ENCODE peak calls at places on chromosomes 3 and 15, in five cellular contexts. U is HFFc6, D is MCF 10A, J is type B pancreatic cell, W is PC-9. R is an unnamed sample.

GRCh38 chr3:101806491-101806890 is 27.5 kb downstream of the NXPE3 start:
- DNase-seq in U (no peak), W (no peak), D (no peak), J (no peak), R (no peak)

GRCh38 chr3:3800076-3800448 is 831 bp downstream of the LRRN1 start:
- DNase-seq in J (peak; percentile 72), W (peak; percentile 1), D (no peak), U (no peak), R (peak; percentile 34)

GRCh38 chr15:65338366-65338765 is 33.9 kb downstream of the RNU5B-1 start:
- DNase-seq in D (no peak), W (no peak), U (no peak), J (no peak), R (no peak)

GRCh38 chr15:92921215-92922131 is 21.3 kb downstream of the CHD2 start:
- DNase-seq in D (peak; percentile 92), J (no peak), U (peak; percentile 65), W (peak; percentile 42), R (peak; percentile 60)

GRCh38 chr3:102087236-102087635 is 237.9 kb downstream of the NFKBIZ start:
- DNase-seq in D (no peak), U (no peak), J (no peak), W (no peak), R (no peak)

GRCh38 chr3:13189639-13190375 is 116.6 kb upstream of the IQSEC1 start:
- DNase-seq in J (no peak), U (peak; percentile 66), W (peak; percentile 15), D (peak; percentile 27), R (no peak)

GRCh38 chr3:154112146-154112545 is 9.0 kb upstream of the ARHGEF26 start:
- DNase-seq in W (no peak), D (no peak), U (no peak), J (no peak), R (no peak)

GRCh38 chr3:175664911-175665310 is 805.8 kb downstream of the NAALADL2 start:
- DNase-seq in U (no peak), D (no peak), J (no peak), W (no peak), R (no peak)

GRCh38 chr15:68502398-68502901 is 70.5 kb upstream of the ITGA11 start:
- DNase-seq in W (no peak), U (no peak), J (no peak), D (no peak), R (no peak)

GRCh38 chr3:24640330-24640877 is 145.8 kb upstream of the THRB start:
- DNase-seq in W (peak; percentile 6), J (no peak), D (peak; percentile 60), U (peak; percentile 7), R (peak; percentile 32)

GRCh38 chr3:107235923-107236315 is 141.3 kb upstream of the CCDC54 start:
- DNase-seq in D (peak; percentile 90), J (no peak), W (peak; percentile 51), U (peak; percentile 87), R (peak; percentile 64)

GRCh38 chr15:32060706-32061105 is 30.4 kb downstream of the CHRNA7 start:
- DNase-seq in J (no peak), D (no peak), U (no peak), W (no peak), R (no peak)

GRCh38 chr3:126259411-126260391 is 79.3 kb upstream of the ALDH1L1 start:
- DNase-seq in U (no peak), W (peak; percentile 31), J (no peak), D (peak; percentile 57), R (peak; percentile 57)

GRCh38 chr3:125767641-125768040 is 172.3 kb upstream of the OSBPL11 start:
- DNase-seq in W (no peak), J (no peak), D (no peak), U (no peak), R (no peak)

DNA sequence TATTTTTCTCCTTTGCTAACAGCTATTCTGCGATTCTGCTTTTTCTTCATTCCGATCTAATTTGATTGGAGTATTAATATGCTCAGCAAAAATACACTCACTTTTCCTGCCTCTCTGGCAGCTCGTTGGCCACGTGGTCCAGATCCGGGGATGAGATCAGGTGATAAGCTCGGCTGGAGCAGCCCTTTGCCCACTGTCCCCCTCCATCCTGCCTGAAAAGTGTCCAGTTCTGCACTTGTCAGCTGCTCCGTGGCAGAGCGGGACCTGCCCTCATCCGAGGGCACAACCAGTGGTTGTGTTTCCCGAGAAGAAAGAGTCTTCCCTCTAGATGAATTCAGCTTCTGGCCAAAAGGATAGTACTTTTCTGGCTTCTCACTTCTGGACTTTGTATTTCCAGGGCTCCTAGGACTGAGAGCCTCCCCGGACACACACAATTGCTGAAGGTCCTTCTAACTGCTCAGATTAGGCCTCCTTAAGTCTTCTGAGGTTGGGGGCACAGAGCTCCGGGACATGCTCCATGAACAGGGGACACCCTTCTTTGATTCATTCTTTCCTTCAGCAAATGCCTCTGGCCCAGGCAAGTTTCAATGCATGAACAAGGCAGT is 103.9 kb upstream of the ALDH1A3 start:
- DNase-seq in W (no peak), D (no peak), J (no peak), U (no peak), R (no peak)
- TF ChIP-seq CTCF in W (no peak), D (no peak), J (no peak), U (no peak), R (no peak)

GRCh38 chr3:54836876-54837275 is 91.0 kb downstream of the LRTM1 start:
- DNase-seq in W (no peak), D (no peak), J (no peak), U (no peak), R (no peak)

GRCh38 chr3:54841461-54841860 is 86.4 kb downstream of the LRTM1 start:
- DNase-seq in D (peak; percentile 12), W (no peak), J (no peak), U (no peak), R (no peak)

GRCh38 chr3:54843352-54843751 is 84.5 kb downstream of the LRTM1 start:
- DNase-seq in U (no peak), J (no peak), W (no peak), D (no peak), R (no peak)

GRCh38 chr3:54835701-54836100 is 92.2 kb downstream of the LRTM1 start:
- DNase-seq in J (no peak), U (no peak), W (no peak), D (no peak), R (no peak)

GRCh38 chr3:54837964-54838363 is 89.9 kb downstream of the LRTM1 start:
- DNase-seq in J (no peak), U (peak; percentile 45), D (peak; percentile 32), W (no peak), R (no peak)
- TF ChIP-seq CTCF in J (peak; percentile 29), U (peak; percentile 65), D (peak; percentile 25), W (peak; percentile 51), R (no peak)

GRCh38 chr3:110878692-110879091 is 192.9 kb upstream of the NECTIN3 start:
- DNase-seq in U (no peak), W (no peak), J (no peak), D (no peak), R (no peak)

GRCh38 chr3:110886514-110886913 is 185.1 kb upstream of the NECTIN3 start:
- DNase-seq in U (no peak), W (no peak), J (no peak), D (no peak), R (no peak)

DNA sequence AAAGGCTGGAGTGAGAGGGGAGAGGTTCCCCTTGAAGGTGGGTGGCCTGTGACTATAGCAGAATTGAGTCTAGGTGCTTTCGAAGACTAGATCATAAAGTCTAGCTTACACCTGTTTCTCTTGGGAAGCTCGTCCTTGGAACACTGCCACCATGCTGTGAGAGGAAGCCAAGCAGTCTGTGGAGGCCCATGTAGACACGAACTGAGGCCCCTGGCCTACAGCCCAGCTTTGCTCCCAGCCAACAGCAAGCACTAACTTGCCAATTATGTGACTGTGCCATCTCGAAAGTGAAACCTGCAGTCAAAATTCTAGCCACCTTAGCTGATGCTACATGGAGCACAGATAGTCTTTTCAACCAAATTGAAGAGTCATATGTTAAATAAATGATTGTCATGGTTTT is 190.5 kb upstream of the NECTIN3 start:
- DNase-seq in W (peak; percentile 3), U (no peak), D (peak; percentile 96), J (no peak), R (peak; percentile 27)
- TF ChIP-seq CTCF in W (peak; percentile 48), U (peak; percentile 22), D (peak; percentile 31), J (peak; percentile 39), R (no peak)

GRCh38 chr3:193702967-193703366 is 110.0 kb downstream of the OPA1 start:
- DNase-seq in U (no peak), W (no peak), J (no peak), D (no peak), R (no peak)

GRCh38 chr3:193701896-193702644 is 109.1 kb downstream of the OPA1 start:
- DNase-seq in W (no peak), D (no peak), J (no peak), U (no peak), R (no peak)

GRCh38 chr3:193708270-193708669 is 115.3 kb downstream of the OPA1 start:
- DNase-seq in J (no peak), W (no peak), U (no peak), D (no peak), R (no peak)

GRCh38 chr3:193704431-193704830 is 111.4 kb downstream of the OPA1 start:
- DNase-seq in D (no peak), W (no peak), J (no peak), U (no peak), R (no peak)
- TF ChIP-seq CTCF in D (no peak), W (no peak), J (no peak), U (no peak), R (no peak)

GRCh38 chr3:9809239-9809614 is 835 bp upstream of the TTLL3 start:
- DNase-seq in D (no peak), W (peak; percentile 27), J (no peak), U (no peak), R (peak; percentile 18)

GRCh38 chr3:9809615-9810356 is at the start of gene TTLL3:
- DNase-seq in U (peak; percentile 48), J (peak; percentile 80), W (peak; percentile 62), D (peak; percentile 62), R (peak; percentile 73)

GRCh38 chr3:9806688-9807589 is 3.1 kb upstream of the TTLL3 start:
- DNase-seq in W (no peak), J (no peak), D (no peak), U (no peak), R (no peak)

GRCh38 chr3:9807981-9808344 is 2.1 kb upstream of the TTLL3 start:
- DNase-seq in J (no peak), D (no peak), W (no peak), U (no peak), R (no peak)

GRCh38 chr3:9808345-9809037 is 1.6 kb upstream of the TTLL3 start:
- DNase-seq in U (peak; percentile 50), W (peak; percentile 29), D (peak; percentile 43), J (no peak), R (peak; percentile 55)
- TF ChIP-seq CTCF in U (peak; percentile 66), W (peak; percentile 64), D (peak; percentile 42), J (peak; percentile 50), R (no peak)

R was measured in Calu3.